ENCODE peak calls at places on chromosomes 16 and 17, in four cellular contexts. D, O, R and E are unnamed samples.

GRCh38 chr16:30399435-30400186 is 4.4 kb downstream of the ZNF48 start:
- DNase-seq in R (no peak), O (no peak), D (peak; percentile 8), E (no peak)

GRCh38 chr17:6106212-6106611 is 36.0 kb downstream of the WSCD1 start:
- DNase-seq in D (no peak), O (no peak), R (no peak), E (no peak)

GRCh38 chr16:19884611-19885455 is at the start of gene GPRC5B:
- DNase-seq in O (no peak), R (peak; percentile 20), D (peak; percentile 91), E (peak; percentile 58)

GRCh38 chr17:27760069-27760885 is 40.1 kb downstream of the NOS2 start:
- DNase-seq in D (peak; percentile 78), O (peak; percentile 85), R (peak; percentile 43), E (peak; percentile 42)

GRCh38 chr17:50149425-50150353 is 788 bp downstream of the PPP1R9B start:
- DNase-seq in D (peak; percentile 58), R (peak; percentile 68), O (peak; percentile 73), E (no peak)

GRCh38 chr16:2033057-2033911 is 6.6 kb downstream of the NHERF2 start:
- DNase-seq in O (no peak), D (peak; percentile 89), R (no peak), E (peak; percentile 77)

GRCh38 chr17:66260688-66261087 is 31.5 kb upstream of the APOH start:
- DNase-seq in R (no peak), O (no peak), D (no peak), E (no peak)

GRCh38 chr16:11583889-11584565 is 2.7 kb downstream of the LITAF start:
- DNase-seq in O (peak; percentile 33), R (no peak), D (no peak), E (no peak)

GRCh38 chr17:8073627-8074485 is 13.7 kb downstream of the ALOX12B start:
- DNase-seq in R (peak; percentile 82), O (peak; percentile 81), D (peak; percentile 87), E (peak; percentile 86)

GRCh38 chr17:66177048-66177447 is 14.9 kb downstream of the CEP112 start:
- DNase-seq in R (no peak), D (no peak), O (no peak), E (no peak)

GRCh38 chr17:74453665-74454196 is 12.7 kb upstream of the CD300A start:
- DNase-seq in R (no peak), O (peak; percentile 85), D (peak; percentile 98), E (peak; percentile 90)

GRCh38 chr17:13537871-13538643 is 63.7 kb downstream of the HS3ST3A1 start:
- DNase-seq in R (no peak), D (no peak), O (peak; percentile 97), E (no peak)

GRCh38 chr16:55933038-55933437 is 57.9 kb upstream of the CES5A start:
- DNase-seq in D (no peak), R (no peak), O (no peak), E (no peak)

GRCh38 chr16:49578435-49579024 is 204.9 kb downstream of the C16orf78 start:
- DNase-seq in D (no peak), R (no peak), O (no peak), E (no peak)

GRCh38 chr17:78839173-78839761 is 1.3 kb downstream of the USP36 start:
- DNase-seq in R (peak; percentile 79), D (peak; percentile 23), O (peak; percentile 54), E (peak; percentile 45)